ENCODE peak calls at places on chromosomes 4 and X, in seven cellular contexts. One of them, this sample, is unnamed.

GRCh38 chr4:87078987-87079469 is 141.4 kb downstream of the KLHL8 start:
- DNase-seq in spleen: no peak
- DNase-seq in transverse colon: no peak
- DNase-seq in BJ: peak; percentile 65
- DNase-seq in brain microvascular endothelial cell: peak; percentile 79
- DNase-seq in tibial nerve: no peak
- DNase-seq in MM.1S: no peak
- DNase-seq in this sample: no peak

GRCh38 chr4:130424211-130424610 is 1328.3 kb downstream of the C4orf33 start:
- DNase-seq in spleen: no peak
- DNase-seq in transverse colon: no peak
- DNase-seq in BJ: no peak
- DNase-seq in brain microvascular endothelial cell: no peak
- DNase-seq in tibial nerve: no peak
- DNase-seq in MM.1S: no peak
- DNase-seq in this sample: no peak

GRCh38 chr4:160406426-160406825 is 1303.5 kb downstream of the RAPGEF2 start:
- DNase-seq in spleen: no peak
- DNase-seq in transverse colon: no peak
- DNase-seq in BJ: no peak
- DNase-seq in brain microvascular endothelial cell: no peak
- DNase-seq in tibial nerve: no peak
- DNase-seq in MM.1S: no peak
- DNase-seq in this sample: no peak

GRCh38 chr4:21792736-21793135 is 155.8 kb downstream of the KCNIP4 start:
- DNase-seq in spleen: no peak
- DNase-seq in transverse colon: no peak
- DNase-seq in BJ: no peak
- DNase-seq in brain microvascular endothelial cell: no peak
- DNase-seq in tibial nerve: no peak
- DNase-seq in MM.1S: no peak
- DNase-seq in this sample: no peak

GRCh38 chrX:21958888-21959287 is 18.4 kb downstream of the SMS start:
- DNase-seq in spleen: no peak
- DNase-seq in transverse colon: no peak
- DNase-seq in BJ: no peak
- DNase-seq in brain microvascular endothelial cell: no peak
- DNase-seq in tibial nerve: no peak
- DNase-seq in MM.1S: no peak
- DNase-seq in this sample: no peak

GRCh38 chrX:74286950-74287349 is 17.0 kb upstream of the ZCCHC13 start:
- DNase-seq in spleen: no peak
- DNase-seq in transverse colon: no peak
- DNase-seq in BJ: peak; percentile 22
- DNase-seq in brain microvascular endothelial cell: peak; percentile 26
- DNase-seq in tibial nerve: no peak
- DNase-seq in MM.1S: no peak
- DNase-seq in this sample: no peak

GRCh38 chrX:2360731-2361130 is 140.0 kb downstream of the DHRSX start:
- DNase-seq in spleen: no peak
- DNase-seq in transverse colon: no peak
- DNase-seq in BJ: no peak
- DNase-seq in brain microvascular endothelial cell: peak; percentile 32
- DNase-seq in tibial nerve: no peak
- DNase-seq in MM.1S: no peak
- DNase-seq in this sample: no peak

GRCh38 chrX:110321081-110321480 is 3.2 kb upstream of the AMMECR1 start:
- DNase-seq in spleen: no peak
- DNase-seq in transverse colon: no peak
- DNase-seq in BJ: no peak
- DNase-seq in brain microvascular endothelial cell: no peak
- DNase-seq in tibial nerve: no peak
- DNase-seq in MM.1S: no peak
- DNase-seq in this sample: no peak

GRCh38 chrX:134813697-134814096 is 155.4 kb upstream of the PLAC1 start:
- DNase-seq in spleen: no peak
- DNase-seq in transverse colon: no peak
- DNase-seq in BJ: no peak
- DNase-seq in brain microvascular endothelial cell: no peak
- DNase-seq in tibial nerve: no peak
- DNase-seq in MM.1S: no peak
- DNase-seq in this sample: no peak

GRCh38 chr4:114264452-114264851 is 285.0 kb upstream of the ARSJ start:
- DNase-seq in spleen: no peak
- DNase-seq in transverse colon: no peak
- DNase-seq in BJ: no peak
- DNase-seq in brain microvascular endothelial cell: no peak
- DNase-seq in tibial nerve: no peak
- DNase-seq in MM.1S: no peak
- DNase-seq in this sample: no peak

GRCh38 chr4:139857021-139857420 is 191.4 kb downstream of the MGST2 start:
- DNase-seq in spleen: no peak
- DNase-seq in transverse colon: no peak
- DNase-seq in BJ: no peak
- DNase-seq in brain microvascular endothelial cell: no peak
- DNase-seq in tibial nerve: no peak
- DNase-seq in MM.1S: no peak
- DNase-seq in this sample: no peak

GRCh38 chr4:39025552-39026085 is 6.6 kb downstream of the TMEM156 start:
- DNase-seq in spleen: no peak
- DNase-seq in transverse colon: no peak
- DNase-seq in BJ: no peak
- DNase-seq in brain microvascular endothelial cell: peak; percentile 41
- DNase-seq in tibial nerve: no peak
- DNase-seq in MM.1S: no peak
- DNase-seq in this sample: no peak

GRCh38 chr4:69881173-69881773 is 21.3 kb upstream of the SULT1E1 start:
- DNase-seq in spleen: no peak
- DNase-seq in transverse colon: peak; percentile 17
- DNase-seq in BJ: no peak
- DNase-seq in brain microvascular endothelial cell: peak; percentile 46
- DNase-seq in tibial nerve: no peak
- DNase-seq in MM.1S: peak; percentile 54
- DNase-seq in this sample: peak; percentile 2

GRCh38 chr4:147984065-147984777 is 252.3 kb downstream of the ARHGAP10 start:
- DNase-seq in spleen: no peak
- DNase-seq in transverse colon: peak; percentile 17
- DNase-seq in BJ: no peak
- DNase-seq in brain microvascular endothelial cell: peak; percentile 41
- DNase-seq in tibial nerve: no peak
- DNase-seq in MM.1S: peak; percentile 14
- DNase-seq in this sample: peak; percentile 45

GRCh38 chr4:177441061-177441802 is 1.0 kb downstream of the AGA start:
- DNase-seq in spleen: no peak
- DNase-seq in transverse colon: peak; percentile 13
- DNase-seq in BJ: no peak
- DNase-seq in brain microvascular endothelial cell: no peak
- DNase-seq in tibial nerve: no peak
- DNase-seq in MM.1S: peak; percentile 44
- DNase-seq in this sample: peak; percentile 40

GRCh38 chr4:182294436-182294835 is 51.2 kb downstream of the TENM3 start:
- DNase-seq in spleen: no peak
- DNase-seq in transverse colon: no peak
- DNase-seq in BJ: no peak
- DNase-seq in brain microvascular endothelial cell: no peak
- DNase-seq in tibial nerve: no peak
- DNase-seq in MM.1S: no peak
- DNase-seq in this sample: no peak

GRCh38 chr4:154010377-154010776 is 221.5 kb upstream of the SFRP2 start:
- DNase-seq in spleen: no peak
- DNase-seq in transverse colon: peak; percentile 13
- DNase-seq in BJ: peak; percentile 61
- DNase-seq in brain microvascular endothelial cell: no peak
- DNase-seq in tibial nerve: no peak
- DNase-seq in MM.1S: no peak
- DNase-seq in this sample: no peak

GRCh38 chrX:93791304-93791703 is 117.3 kb downstream of the FAM133A start:
- DNase-seq in spleen: no peak
- DNase-seq in transverse colon: no peak
- DNase-seq in BJ: no peak
- DNase-seq in brain microvascular endothelial cell: no peak
- DNase-seq in tibial nerve: no peak
- DNase-seq in MM.1S: no peak
- DNase-seq in this sample: no peak

GRCh38 chr4:128385683-128386304 is 98.2 kb upstream of the PGRMC2 start:
- DNase-seq in spleen: no peak
- DNase-seq in transverse colon: no peak
- DNase-seq in BJ: no peak
- DNase-seq in brain microvascular endothelial cell: peak; percentile 74
- DNase-seq in tibial nerve: no peak
- DNase-seq in MM.1S: no peak
- DNase-seq in this sample: peak; percentile 10

GRCh38 chr4:184252136-184253071 is 34.7 kb upstream of the ENPP6 start:
- DNase-seq in spleen: no peak
- DNase-seq in transverse colon: no peak
- DNase-seq in BJ: no peak
- DNase-seq in brain microvascular endothelial cell: no peak
- DNase-seq in tibial nerve: no peak
- DNase-seq in MM.1S: no peak
- DNase-seq in this sample: no peak

DNA sequence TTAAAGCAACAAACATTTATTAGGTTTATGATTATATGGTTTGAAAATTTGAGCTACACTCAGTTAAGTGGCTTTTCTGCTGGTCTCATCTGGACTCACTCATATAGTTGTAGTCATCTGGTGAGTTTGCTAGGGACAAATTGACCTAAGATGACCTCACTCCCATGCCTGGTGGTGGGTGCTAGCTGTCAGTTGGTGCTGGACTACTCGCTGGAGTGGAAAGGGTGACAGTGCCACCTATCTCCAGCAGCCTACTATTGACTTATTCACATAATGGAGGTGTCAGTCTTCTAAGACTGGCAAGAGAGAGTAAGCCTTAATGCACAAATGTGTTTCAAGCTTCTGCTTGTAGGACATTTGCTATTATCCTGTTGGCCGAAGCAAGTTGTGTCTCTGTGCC is 88.2 kb downstream of the TASL start:
- DNase-seq in spleen: no peak
- DNase-seq in transverse colon: no peak
- DNase-seq in BJ: no peak
- DNase-seq in brain microvascular endothelial cell: no peak
- DNase-seq in tibial nerve: no peak
- DNase-seq in MM.1S: no peak
- DNase-seq in this sample: no peak
- TF ChIP-seq CTCF in spleen: no peak
- TF ChIP-seq CTCF in transverse colon: no peak
- TF ChIP-seq CTCF in BJ: no peak
- TF ChIP-seq CTCF in brain microvascular endothelial cell: peak; percentile 12
- TF ChIP-seq CTCF in tibial nerve: no peak
- TF ChIP-seq CTCF in MM.1S: peak; percentile 21
- TF ChIP-seq CTCF in this sample: no peak

GRCh38 chrX:46572295-46572936 is 1.1 kb upstream of the CHST7 start:
- DNase-seq in spleen: no peak
- DNase-seq in transverse colon: no peak
- DNase-seq in BJ: no peak
- DNase-seq in brain microvascular endothelial cell: no peak
- DNase-seq in tibial nerve: no peak
- DNase-seq in MM.1S: peak; percentile 60
- DNase-seq in this sample: peak; percentile 64

GRCh38 chrX:46573896-46574336 is 351 bp downstream of the CHST7 start:
- DNase-seq in spleen: peak; percentile 93
- DNase-seq in transverse colon: peak; percentile 63
- DNase-seq in BJ: no peak
- DNase-seq in brain microvascular endothelial cell: peak; percentile 31
- DNase-seq in tibial nerve: peak; percentile 19
- DNase-seq in MM.1S: peak; percentile 64
- DNase-seq in this sample: peak; percentile 57

GRCh38 chrX:46574941-46575381 is 1.4 kb downstream of the CHST7 start:
- DNase-seq in spleen: peak; percentile 86
- DNase-seq in transverse colon: no peak
- DNase-seq in BJ: no peak
- DNase-seq in brain microvascular endothelial cell: no peak
- DNase-seq in tibial nerve: no peak
- DNase-seq in MM.1S: peak; percentile 62
- DNase-seq in this sample: peak; percentile 39

GRCh38 chrX:46574337-46574940 is 874 bp downstream of the CHST7 start:
- DNase-seq in spleen: no peak
- DNase-seq in transverse colon: no peak
- DNase-seq in BJ: no peak
- DNase-seq in brain microvascular endothelial cell: no peak
- DNase-seq in tibial nerve: no peak
- DNase-seq in MM.1S: peak; percentile 25
- DNase-seq in this sample: peak; percentile 24

DNA sequence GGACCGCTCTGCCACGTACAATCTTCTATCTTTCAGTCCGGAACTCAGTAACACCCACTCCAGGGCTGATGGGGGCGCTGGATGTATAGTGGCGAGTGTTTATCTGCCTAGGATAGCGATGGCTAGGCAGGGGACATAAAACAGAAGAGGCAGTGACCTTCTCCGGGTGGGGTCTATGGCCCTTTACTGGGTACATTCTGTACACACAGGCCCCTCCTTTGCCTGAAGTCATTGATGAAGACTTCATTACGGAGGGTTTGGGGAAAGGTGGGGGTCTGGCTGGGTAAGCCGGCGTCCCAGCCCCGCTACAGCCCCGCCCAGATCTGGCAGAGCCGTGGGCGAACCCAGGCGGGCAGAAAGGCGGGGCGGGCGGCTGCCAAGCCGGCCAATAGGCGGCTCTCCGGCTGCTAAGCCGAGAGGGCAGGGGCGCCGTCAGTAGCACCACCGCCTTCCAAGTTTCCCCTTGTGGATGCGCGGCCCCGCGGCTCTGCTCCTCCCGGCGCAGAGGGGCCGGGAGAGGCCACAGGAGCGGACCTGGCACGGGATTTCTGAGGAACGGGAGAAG is at the start of gene CHST7:
- DNase-seq in spleen: peak; percentile 92
- DNase-seq in transverse colon: peak; percentile 69
- DNase-seq in BJ: no peak
- DNase-seq in brain microvascular endothelial cell: peak; percentile 53
- DNase-seq in tibial nerve: peak; percentile 29
- DNase-seq in MM.1S: peak; percentile 72
- DNase-seq in this sample: peak; percentile 47
- TF ChIP-seq CTCF in spleen: peak; percentile 34
- TF ChIP-seq CTCF in transverse colon: no peak
- TF ChIP-seq CTCF in BJ: peak; percentile 39
- TF ChIP-seq CTCF in brain microvascular endothelial cell: peak; percentile 63
- TF ChIP-seq CTCF in tibial nerve: peak; percentile 5
- TF ChIP-seq CTCF in MM.1S: peak; percentile 29
- TF ChIP-seq CTCF in this sample: peak; percentile 31

GRCh38 chr4:158163941-158164665 is 8.7 kb downstream of the GASK1B start:
- DNase-seq in spleen: no peak
- DNase-seq in transverse colon: no peak
- DNase-seq in BJ: no peak
- DNase-seq in brain microvascular endothelial cell: no peak
- DNase-seq in tibial nerve: no peak
- DNase-seq in MM.1S: no peak
- DNase-seq in this sample: no peak
- TF ChIP-seq CTCF in spleen: no peak
- TF ChIP-seq CTCF in transverse colon: no peak
- TF ChIP-seq CTCF in BJ: no peak
- TF ChIP-seq CTCF in brain microvascular endothelial cell: peak; percentile 22
- TF ChIP-seq CTCF in tibial nerve: no peak
- TF ChIP-seq CTCF in MM.1S: no peak
- TF ChIP-seq CTCF in this sample: no peak

DNA sequence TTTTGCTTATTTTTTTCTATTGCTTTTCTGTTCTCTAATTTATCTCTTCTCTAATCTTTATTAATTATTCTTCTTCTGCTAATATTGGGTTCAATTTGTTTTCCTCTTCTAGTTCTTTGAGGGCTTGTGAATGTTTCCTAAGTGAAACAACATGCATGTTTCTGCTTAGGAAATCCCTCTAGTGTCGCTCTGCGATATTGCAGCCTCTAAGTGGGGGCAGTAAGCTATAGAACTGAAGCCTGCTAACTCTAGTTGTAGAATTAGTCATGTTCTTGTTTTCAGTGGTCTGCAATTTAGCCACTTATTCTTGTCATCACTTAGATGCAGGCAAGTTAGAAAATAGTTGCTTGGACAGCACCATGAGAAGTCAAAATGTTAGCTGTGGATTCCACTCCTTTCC is 222.6 kb downstream of the SPIN4 start:
- DNase-seq in spleen: no peak
- DNase-seq in transverse colon: no peak
- DNase-seq in BJ: no peak
- DNase-seq in brain microvascular endothelial cell: peak; percentile 17
- DNase-seq in tibial nerve: no peak
- DNase-seq in MM.1S: peak; percentile 59
- DNase-seq in this sample: peak; percentile 11
- TF ChIP-seq CTCF in spleen: peak; percentile 40
- TF ChIP-seq CTCF in transverse colon: no peak
- TF ChIP-seq CTCF in BJ: peak; percentile 28
- TF ChIP-seq CTCF in brain microvascular endothelial cell: peak; percentile 54
- TF ChIP-seq CTCF in tibial nerve: peak; percentile 61
- TF ChIP-seq CTCF in MM.1S: peak; percentile 57
- TF ChIP-seq CTCF in this sample: peak; percentile 58

This sample was measured in GM13977.